ENCODE peak calls at places on chromosomes 4 and X, in eight cellular contexts. C is NB4, T is EL, S is H54, N is left kidney, E is T-helper 1 cell, Q is C1 segment of cervical spinal cord, I is hippocampal formation. X is an unnamed sample.

GRCh38 chr4:126268106-126268505 is 953.4 kb downstream of the FAT4 start:
- DNase-seq in C (no peak), T (peak), S (no peak), N (no peak), E (no peak), Q (no peak), I (no peak), X (no peak)

GRCh38 chr4:75831856-75832405 is 70.3 kb downstream of the PPEF2 start:
- DNase-seq in C (peak), T (no peak), S (no peak), N (no peak), E (no peak), Q (no peak), I (no peak), X (peak)

GRCh38 chr4:182338059-182338458 is 94.9 kb downstream of the TENM3 start:
- DNase-seq in C (no peak), T (no peak), S (no peak), N (no peak), E (no peak), Q (no peak), I (no peak), X (no peak)

GRCh38 chrX:103274284-103274683 is 2.3 kb downstream of the TCEAL5 start:
- DNase-seq in C (no peak), T (no peak), S (no peak), N (no peak), E (no peak), Q (no peak), I (no peak), X (no peak)

GRCh38 chr4:54384563-54384962 is 155.5 kb downstream of the PDGFRA start:
- DNase-seq in C (peak), T (peak), S (no peak), N (peak), E (no peak), Q (no peak), I (peak), X (no peak)

GRCh38 chrX:13092455-13092941 is 48.1 kb upstream of the FAM9C start:
- DNase-seq in C (peak), T (no peak), S (no peak), N (no peak), E (peak), Q (no peak), I (no peak), X (no peak)

GRCh38 chr4:41258783-41259182 is 2.1 kb downstream of the UCHL1 start:
- DNase-seq in C (peak), T (peak), S (no peak), N (peak), E (no peak), Q (peak), I (peak), X (peak)

GRCh38 chrX:129763666-129764065 is 16.1 kb upstream of the SASH3 start:
- DNase-seq in C (no peak), T (no peak), S (no peak), N (no peak), E (no peak), Q (no peak), I (no peak), X (no peak)

GRCh38 chr4:45795165-45795564 is 328.7 kb downstream of the GABRG1 start:
- DNase-seq in C (no peak), T (no peak), S (no peak), N (peak), E (no peak), Q (no peak), I (no peak), X (no peak)

GRCh38 chrX:110241816-110242215 is 76.1 kb downstream of the AMMECR1 start:
- DNase-seq in C (no peak), T (peak), S (no peak), N (no peak), E (no peak), Q (no peak), I (no peak), X (no peak)

GRCh38 chr4:74628808-74629616 is 165.3 kb downstream of the BTC start:
- DNase-seq in C (peak), T (peak), S (no peak), N (no peak), E (no peak), Q (no peak), I (no peak), X (no peak)

GRCh38 chrX:10922158-10922557 is 189.0 kb upstream of the HCCS start:
- DNase-seq in C (no peak), T (peak), S (no peak), N (peak), E (no peak), Q (no peak), I (no peak), X (no peak)

GRCh38 chrX:103442536-103442901 is 66.2 kb downstream of the BEX3 start:
- DNase-seq in C (no peak), T (peak), S (no peak), N (no peak), E (no peak), Q (no peak), I (no peak), X (no peak)

GRCh38 chr4:164997324-164997723 is 19.9 kb upstream of the TRIM61 start:
- DNase-seq in C (peak), T (peak), S (no peak), N (no peak), E (no peak), Q (no peak), I (no peak), X (no peak)

GRCh38 chrX:16022580-16023170 is 100.7 kb upstream of the GRPR start:
- DNase-seq in C (no peak), T (peak), S (peak), N (no peak), E (no peak), Q (no peak), I (no peak), X (no peak)

GRCh38 chrX:40209951-40210617 is 112.3 kb upstream of the BCOR start:
- DNase-seq in C (no peak), T (peak), S (peak), N (no peak), E (no peak), Q (no peak), I (no peak), X (no peak)

GRCh38 chr4:186227221-186227620 is at the start of gene KLKB1:
- DNase-seq in C (no peak), T (no peak), S (no peak), N (peak), E (no peak), Q (no peak), I (no peak), X (no peak)

X was measured in H7.